ENCODE peak calls at places on chromosomes 6 and 20, in seven cellular contexts. One of them, this sample, is unnamed.
A peak's percentile ranks its signal among the peaks of the same experiment; 100 is the strongest.

GRCh38 chr20:54554006-54554405 is 78.6 kb downstream of the DOK5 start:
- DNase-seq in breast epithelium: no peak
- DNase-seq in occipital lobe: no peak
- DNase-seq in choroid plexus epithelial cell: no peak
- DNase-seq in GM23338: no peak
- DNase-seq in H4: no peak
- DNase-seq in HFF-Myc: no peak
- DNase-seq in this sample: no peak

GRCh38 chr6:28252507-28252975 is 472 bp upstream of the ZKSCAN4 start:
- DNase-seq in breast epithelium: no peak
- DNase-seq in occipital lobe: peak; percentile 11
- DNase-seq in choroid plexus epithelial cell: no peak
- DNase-seq in GM23338: peak; percentile 5
- DNase-seq in H4: no peak
- DNase-seq in HFF-Myc: no peak
- DNase-seq in this sample: no peak

GRCh38 chr6:39171489-39172376 is 56.7 kb upstream of the SAYSD1 start:
- DNase-seq in breast epithelium: no peak
- DNase-seq in occipital lobe: no peak
- DNase-seq in choroid plexus epithelial cell: no peak
- DNase-seq in GM23338: no peak
- DNase-seq in H4: no peak
- DNase-seq in HFF-Myc: no peak
- DNase-seq in this sample: no peak

GRCh38 chr6:3380344-3381232 is 76.3 kb downstream of the SLC22A23 start:
- DNase-seq in breast epithelium: peak; percentile 60
- DNase-seq in occipital lobe: no peak
- DNase-seq in choroid plexus epithelial cell: no peak
- DNase-seq in GM23338: no peak
- DNase-seq in H4: no peak
- DNase-seq in HFF-Myc: no peak
- DNase-seq in this sample: no peak

GRCh38 chr6:144582939-144583613 is 297.9 kb downstream of the UTRN start:
- DNase-seq in breast epithelium: peak; percentile 32
- DNase-seq in occipital lobe: no peak
- DNase-seq in choroid plexus epithelial cell: peak; percentile 44
- DNase-seq in GM23338: peak; percentile 36
- DNase-seq in H4: no peak
- DNase-seq in HFF-Myc: no peak
- DNase-seq in this sample: peak; percentile 32

GRCh38 chr20:21808863-21809664 is 103.6 kb downstream of the PAX1 start:
- DNase-seq in breast epithelium: no peak
- DNase-seq in occipital lobe: no peak
- DNase-seq in choroid plexus epithelial cell: no peak
- DNase-seq in GM23338: peak; percentile 89
- DNase-seq in H4: no peak
- DNase-seq in HFF-Myc: no peak
- DNase-seq in this sample: peak; percentile 80

GRCh38 chr6:14089224-14089623 is 28.3 kb upstream of the CD83 start:
- DNase-seq in breast epithelium: no peak
- DNase-seq in occipital lobe: no peak
- DNase-seq in choroid plexus epithelial cell: no peak
- DNase-seq in GM23338: no peak
- DNase-seq in H4: no peak
- DNase-seq in HFF-Myc: no peak
- DNase-seq in this sample: no peak

GRCh38 chr20:50346372-50347347 is 156.0 kb downstream of the CEBPB start:
- DNase-seq in breast epithelium: peak; percentile 93
- DNase-seq in occipital lobe: peak; percentile 43
- DNase-seq in choroid plexus epithelial cell: peak; percentile 89
- DNase-seq in GM23338: no peak
- DNase-seq in H4: peak; percentile 94
- DNase-seq in HFF-Myc: peak; percentile 63
- DNase-seq in this sample: no peak

GRCh38 chr6:125773387-125774341 is 17.1 kb upstream of the NCOA7 start:
- DNase-seq in breast epithelium: no peak
- DNase-seq in occipital lobe: no peak
- DNase-seq in choroid plexus epithelial cell: no peak
- DNase-seq in GM23338: no peak
- DNase-seq in H4: no peak
- DNase-seq in HFF-Myc: peak; percentile 76
- DNase-seq in this sample: no peak

GRCh38 chr6:165218816-165219215 is 90.6 kb downstream of the C6orf118 start:
- DNase-seq in breast epithelium: no peak
- DNase-seq in occipital lobe: no peak
- DNase-seq in choroid plexus epithelial cell: peak; percentile 5
- DNase-seq in GM23338: no peak
- DNase-seq in H4: no peak
- DNase-seq in HFF-Myc: no peak
- DNase-seq in this sample: no peak

GRCh38 chr6:33632603-33633039 is 11.5 kb downstream of the ITPR3 start:
- DNase-seq in breast epithelium: no peak
- DNase-seq in occipital lobe: no peak
- DNase-seq in choroid plexus epithelial cell: peak; percentile 55
- DNase-seq in GM23338: peak; percentile 95
- DNase-seq in H4: no peak
- DNase-seq in HFF-Myc: no peak
- DNase-seq in this sample: peak; percentile 94

GRCh38 chr20:63661959-63662812 is 4.1 kb downstream of the RTEL1 start:
- DNase-seq in breast epithelium: no peak
- DNase-seq in occipital lobe: no peak
- DNase-seq in choroid plexus epithelial cell: no peak
- DNase-seq in GM23338: no peak
- DNase-seq in H4: no peak
- DNase-seq in HFF-Myc: no peak
- DNase-seq in this sample: no peak

This sample was measured in H9.